ENCODE peak calls at places on chromosomes 7 and 10, in nine cellular contexts. I is adipocyte; C is RWPE2; T is small intestine; X is left lung; Q is heart right ventricle; W is naive thymus-derived CD4-positive, alpha-beta T cell; E is Panc1; Y is neuronal stem cell. G is an unnamed sample. For H3K4me1, the result is how much of the 10 kb centered on the place peaks cover.

GRCh38 chr10:44010873-44011602 is 362.4 kb upstream of the ZNF32 start:
- DNase-seq in I (no peak), C (no peak), T (no peak), X (no peak), Q (peak), W (no peak), E (no peak), Y (no peak), G (no peak)

GRCh38 chr10:113997428-113997827 is 46.2 kb upstream of the ADRB1 start:
- DNase-seq in I (no peak), C (no peak), T (peak), X (no peak), Q (peak), W (no peak), E (no peak), Y (no peak), G (peak)

GRCh38 chr7:50155755-50156154 is 62.7 kb upstream of the ZPBP start:
- DNase-seq in I (no peak), C (no peak), T (no peak), X (no peak), Q (no peak), W (no peak), E (no peak), Y (no peak), G (no peak)

GRCh38 chr10:101565936-101566332 is 22.1 kb downstream of the POLL start:
- DNase-seq in I (no peak), C (peak), T (no peak), X (no peak), Q (no peak), W (no peak), E (no peak), Y (no peak), G (no peak)

GRCh38 chr10:49749556-49750491 is 12.3 kb downstream of the OGDHL start:
- DNase-seq in I (no peak), C (no peak), T (no peak), X (peak), Q (no peak), W (no peak), E (no peak), Y (no peak), G (no peak)

GRCh38 chr7:101058355-101058754 is 26.9 kb upstream of the TRIM56 start:
- DNase-seq in I (peak), C (no peak), T (peak), X (peak), Q (peak), W (peak), E (no peak), Y (peak), G (peak)

GRCh38 chr7:101898019-101898575 is 80.7 kb downstream of the CUX1 start:
- DNase-seq in I (peak), C (no peak), T (no peak), X (no peak), Q (no peak), W (no peak), E (no peak), Y (no peak), G (no peak)

GRCh38 chr7:69598487-69599148 is 343 bp downstream of the AUTS2 start:
- DNase-seq in I (no peak), C (no peak), T (no peak), X (peak), Q (peak), W (no peak), E (no peak), Y (peak), G (peak)

GRCh38 chr10:30366351-30366750 is 17.3 kb upstream of the MTPAP start:
- DNase-seq in I (no peak), C (no peak), T (no peak), X (no peak), Q (no peak), W (no peak), E (no peak), Y (no peak), G (no peak)

GRCh38 chr10:67923551-67923950 is 39.1 kb downstream of the SIRT1 start:
- DNase-seq in I (peak), C (no peak), T (no peak), X (no peak), Q (no peak), W (no peak), E (no peak), Y (no peak), G (no peak)

GRCh38 chr10:97533888-97534287 is 35.2 kb downstream of the UBTD1 start:
- DNase-seq in I (no peak), C (no peak), T (no peak), X (no peak), Q (no peak), W (no peak), E (no peak), Y (no peak), G (no peak)

GRCh38 chr7:157250605-157251228 is 86.1 kb upstream of the DNAJB6 start:
- DNase-seq in I (peak), C (no peak), T (peak), X (no peak), Q (peak), W (peak), E (peak), Y (peak), G (peak)

GRCh38 chr7:28239823-28240204 is 59.2 kb upstream of the JAZF1 start:
- DNase-seq in I (no peak), C (no peak), T (no peak), X (peak), Q (no peak), W (no peak), E (no peak), Y (no peak), G (no peak)

GRCh38 chr10:77332256-77332655 is 305.4 kb downstream of the KCNMA1 start:
- DNase-seq in I (no peak), C (no peak), T (no peak), X (no peak), Q (no peak), W (no peak), E (no peak), Y (no peak), G (no peak)

GRCh38 chr7:129875160-129875559 is 77.6 kb downstream of the UBE2H start:
- DNase-seq in I (no peak), C (no peak), T (no peak), X (no peak), Q (no peak), W (no peak), E (no peak), Y (no peak), G (no peak)

GRCh38 chr7:129874722-129875121 is 78.0 kb downstream of the UBE2H start:
- DNase-seq in I (no peak), C (no peak), T (no peak), X (no peak), Q (no peak), W (no peak), E (no peak), Y (no peak), G (no peak)

GRCh38 chr7:129877146-129877792 is 75.5 kb downstream of the UBE2H start:
- DNase-seq in I (peak), C (no peak), T (no peak), X (no peak), Q (no peak), W (no peak), E (no peak), Y (no peak), G (no peak)

GRCh38 chr7:129872054-129872453 is 80.7 kb downstream of the UBE2H start:
- DNase-seq in I (no peak), C (no peak), T (no peak), X (no peak), Q (no peak), W (no peak), E (no peak), Y (no peak), G (no peak)

GRCh38 chr7:129875745-129876411 is 76.9 kb downstream of the UBE2H start:
- DNase-seq in I (peak), C (no peak), T (no peak), X (no peak), Q (no peak), W (no peak), E (no peak), Y (no peak), G (no peak)
- H3K4me1 ChIP-seq in I (under half), C (under half), T (under half), X (under half), Q (half or more), W (under half), E (under half), Y (under half), G (under half)

GRCh38 chr7:18518555-18518954 is 23.0 kb downstream of the HDAC9 start:
- DNase-seq in I (no peak), C (no peak), T (no peak), X (no peak), Q (no peak), W (no peak), E (no peak), Y (no peak), G (no peak)

GRCh38 chr7:18520450-18521235 is 25.1 kb downstream of the HDAC9 start:
- DNase-seq in I (peak), C (no peak), T (no peak), X (no peak), Q (no peak), W (no peak), E (no peak), Y (no peak), G (no peak)

GRCh38 chr7:18524248-18524647 is 28.7 kb downstream of the HDAC9 start:
- DNase-seq in I (no peak), C (no peak), T (no peak), X (no peak), Q (no peak), W (no peak), E (no peak), Y (no peak), G (no peak)

GRCh38 chr7:18521236-18521589 is 25.7 kb downstream of the HDAC9 start:
- DNase-seq in I (no peak), C (no peak), T (no peak), X (no peak), Q (no peak), W (no peak), E (no peak), Y (no peak), G (no peak)

GRCh38 chr7:18521945-18522566 is 26.5 kb downstream of the HDAC9 start:
- DNase-seq in I (no peak), C (no peak), T (no peak), X (no peak), Q (no peak), W (no peak), E (no peak), Y (no peak), G (no peak)
- H3K4me1 ChIP-seq in I (under half), C (under half), T (under half), X (under half), Q (under half), W (under half), E (under half), Y (under half), G (under half)

GRCh38 chr7:44127161-44127560 is 3.8 kb upstream of the POLD2 start:
- DNase-seq in I (no peak), C (no peak), T (no peak), X (peak), Q (no peak), W (no peak), E (no peak), Y (no peak), G (no peak)
- H3K4me1 ChIP-seq in I (under half), C (under half), T (under half), X (under half), Q (under half), W (under half), E (under half), Y (under half), G (under half)

GRCh38 chr10:122130474-122131110 is 140.5 kb upstream of the BTBD16 start:
- DNase-seq in I (no peak), C (no peak), T (no peak), X (no peak), Q (no peak), W (no peak), E (no peak), Y (no peak), G (no peak)
- H3K4me1 ChIP-seq in I (under half), C (under half), T (under half), X (under half), Q (half or more), W (under half), E (half or more), Y (under half), G (under half)

GRCh38 chr10:65323802-65324201 is 1602.0 kb upstream of the LRRTM3 start:
- DNase-seq in I (no peak), C (no peak), T (no peak), X (no peak), Q (no peak), W (no peak), E (no peak), Y (no peak), G (no peak)

GRCh38 chr10:65314253-65314652 is 1611.6 kb upstream of the LRRTM3 start:
- DNase-seq in I (no peak), C (no peak), T (no peak), X (no peak), Q (no peak), W (no peak), E (no peak), Y (no peak), G (no peak)

GRCh38 chr10:65320256-65321026 is 1605.4 kb upstream of the LRRTM3 start:
- DNase-seq in I (no peak), C (no peak), T (no peak), X (no peak), Q (no peak), W (no peak), E (no peak), Y (no peak), G (no peak)

GRCh38 chr10:65319493-65319892 is 1606.3 kb upstream of the LRRTM3 start:
- DNase-seq in I (no peak), C (no peak), T (no peak), X (no peak), Q (no peak), W (no peak), E (no peak), Y (no peak), G (no peak)
- H3K4me1 ChIP-seq in I (under half), C (under half), T (under half), X (under half), Q (under half), W (under half), E (under half), Y (under half), G (under half)

GRCh38 chr7:139769066-139769465 is 8.7 kb downstream of the HIPK2 start:
- DNase-seq in I (no peak), C (no peak), T (no peak), X (no peak), Q (no peak), W (no peak), E (no peak), Y (no peak), G (no peak)
- H3K4me1 ChIP-seq in I (under half), C (under half), T (under half), X (half or more), Q (half or more), W (half or more), E (under half), Y (under half), G (under half)

GRCh38 chr10:19592276-19592675 is 224.0 kb upstream of the PLXDC2 start:
- DNase-seq in I (no peak), C (peak), T (peak), X (no peak), Q (no peak), W (no peak), E (no peak), Y (no peak), G (no peak)
- H3K4me1 ChIP-seq in I (under half), C (under half), T (under half), X (under half), Q (under half), W (under half), E (under half), Y (under half), G (under half)

DNA sequence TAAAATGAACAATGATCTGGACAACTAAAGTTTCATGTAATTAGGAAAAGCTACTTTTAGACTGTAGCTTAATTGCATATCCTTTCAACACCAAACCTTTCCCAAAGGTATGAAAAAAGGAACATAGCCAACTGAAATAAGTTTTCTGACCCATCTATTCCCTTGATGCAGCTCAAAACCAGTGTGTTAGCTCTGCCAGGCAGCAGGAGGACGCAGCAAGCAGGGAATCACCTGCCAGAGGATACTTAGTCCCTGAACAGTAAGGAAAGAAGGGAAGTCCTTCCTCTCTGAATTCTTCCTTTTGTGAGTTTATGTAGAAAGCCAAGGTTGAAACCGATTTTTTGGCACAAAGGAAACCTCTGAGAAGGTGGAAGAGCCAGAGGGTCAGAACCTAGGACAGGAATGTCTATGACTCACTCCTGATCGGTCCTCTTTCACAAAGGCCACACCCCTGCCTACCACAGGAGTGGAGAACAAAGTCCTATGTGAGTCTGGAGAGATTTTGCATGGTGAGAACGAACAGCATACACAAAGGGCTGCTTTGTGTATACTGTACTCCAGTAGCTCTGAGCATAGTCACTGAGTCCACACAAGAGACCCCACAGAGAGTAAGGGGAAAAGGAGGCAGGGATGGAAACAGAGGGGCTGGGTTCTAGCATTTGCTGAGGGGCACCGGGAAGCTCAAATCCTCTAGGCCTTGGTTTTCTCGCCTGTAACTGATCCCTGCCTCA is 68.8 kb upstream of the GSDME start:
- DNase-seq in I (peak), C (peak), T (peak), X (no peak), Q (no peak), W (no peak), E (no peak), Y (no peak), G (no peak)
- H3K4me1 ChIP-seq in I (under half), C (half or more), T (under half), X (under half), Q (under half), W (under half), E (under half), Y (under half), G (under half)

DNA sequence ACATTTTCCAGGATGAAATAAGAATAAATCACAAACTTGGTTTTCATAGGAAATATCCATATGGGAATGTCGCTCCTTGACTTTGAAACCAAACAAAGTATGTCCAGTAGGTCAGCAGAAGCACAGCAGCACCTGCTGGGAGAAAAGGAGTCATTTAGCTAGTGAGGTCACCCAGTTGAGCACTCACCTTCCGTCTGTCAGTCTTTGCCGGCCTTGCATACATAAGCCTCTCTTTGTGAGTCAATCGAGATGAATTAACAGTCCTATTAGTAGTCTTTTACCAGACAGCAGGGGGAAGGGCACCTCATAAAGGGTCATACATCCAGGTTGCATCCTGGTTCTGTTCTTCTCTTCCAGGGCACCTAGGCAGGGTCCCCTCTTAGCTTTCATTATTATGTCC is 232.5 kb upstream of the FZD1 start:
- DNase-seq in I (no peak), C (no peak), T (no peak), X (no peak), Q (no peak), W (no peak), E (no peak), Y (no peak), G (no peak)
- H3K4me1 ChIP-seq in I (under half), C (under half), T (under half), X (under half), Q (under half), W (under half), E (under half), Y (under half), G (under half)

GRCh38 chr10:104299031-104299904 is 30.3 kb downstream of the GSTO2 start:
- DNase-seq in I (no peak), C (no peak), T (no peak), X (no peak), Q (peak), W (no peak), E (no peak), Y (no peak), G (no peak)
- H3K4me1 ChIP-seq in I (under half), C (under half), T (under half), X (under half), Q (half or more), W (under half), E (under half), Y (under half), G (under half)

G was measured in testis.